ENCODE peak calls at places on chromosomes 11 and 22, in eight cellular contexts. One of them, this sample, is unnamed.

GRCh38 chr11:132744771-132745170 is 787.5 kb downstream of the OPCML start:
- DNase-seq in fibroblast of gingiva: no peak
- DNase-seq in GM18507: no peak
- DNase-seq in midbrain: no peak
- DNase-seq in type B pancreatic cell: no peak
- DNase-seq in effector memory CD4-positive, alpha-beta T cell: no peak
- DNase-seq in PC-3: no peak
- DNase-seq in H7: no peak
- DNase-seq in this sample: no peak

GRCh38 chr11:115869780-115870431 is 365.7 kb upstream of the CADM1 start:
- DNase-seq in fibroblast of gingiva: no peak
- DNase-seq in GM18507: peak
- DNase-seq in midbrain: no peak
- DNase-seq in type B pancreatic cell: no peak
- DNase-seq in effector memory CD4-positive, alpha-beta T cell: no peak
- DNase-seq in PC-3: peak
- DNase-seq in H7: peak
- DNase-seq in this sample: no peak

GRCh38 chr11:124276081-124276480 is 19.9 kb downstream of the OR8G5 start:
- DNase-seq in fibroblast of gingiva: no peak
- DNase-seq in GM18507: no peak
- DNase-seq in midbrain: no peak
- DNase-seq in type B pancreatic cell: no peak
- DNase-seq in effector memory CD4-positive, alpha-beta T cell: no peak
- DNase-seq in PC-3: peak
- DNase-seq in H7: no peak
- DNase-seq in this sample: no peak

GRCh38 chr11:8085006-8085645 is 4.1 kb downstream of the TUB start:
- DNase-seq in fibroblast of gingiva: no peak
- DNase-seq in GM18507: no peak
- DNase-seq in midbrain: no peak
- DNase-seq in type B pancreatic cell: no peak
- DNase-seq in effector memory CD4-positive, alpha-beta T cell: no peak
- DNase-seq in PC-3: no peak
- DNase-seq in H7: no peak
- DNase-seq in this sample: no peak

GRCh38 chr11:67268036-67268683 is 1.9 kb downstream of the GRK2 start:
- DNase-seq in fibroblast of gingiva: no peak
- DNase-seq in GM18507: no peak
- DNase-seq in midbrain: no peak
- DNase-seq in type B pancreatic cell: no peak
- DNase-seq in effector memory CD4-positive, alpha-beta T cell: peak
- DNase-seq in PC-3: no peak
- DNase-seq in H7: peak
- DNase-seq in this sample: peak

GRCh38 chr11:61756452-61757212 is 4.2 kb downstream of the MYRF start:
- DNase-seq in fibroblast of gingiva: no peak
- DNase-seq in GM18507: peak
- DNase-seq in midbrain: no peak
- DNase-seq in type B pancreatic cell: no peak
- DNase-seq in effector memory CD4-positive, alpha-beta T cell: no peak
- DNase-seq in PC-3: peak
- DNase-seq in H7: no peak
- DNase-seq in this sample: peak

GRCh38 chr22:29689872-29690213 is 30.0 kb upstream of the CABP7 start:
- DNase-seq in fibroblast of gingiva: peak
- DNase-seq in GM18507: no peak
- DNase-seq in midbrain: peak
- DNase-seq in type B pancreatic cell: no peak
- DNase-seq in effector memory CD4-positive, alpha-beta T cell: no peak
- DNase-seq in PC-3: peak
- DNase-seq in H7: peak
- DNase-seq in this sample: peak

GRCh38 chr22:36413022-36413770 is 25.4 kb upstream of the MYH9 start:
- DNase-seq in fibroblast of gingiva: no peak
- DNase-seq in GM18507: no peak
- DNase-seq in midbrain: no peak
- DNase-seq in type B pancreatic cell: no peak
- DNase-seq in effector memory CD4-positive, alpha-beta T cell: no peak
- DNase-seq in PC-3: no peak
- DNase-seq in H7: peak
- DNase-seq in this sample: no peak

GRCh38 chr11:35563413-35564245 is 38.2 kb upstream of the PAMR1 start:
- DNase-seq in fibroblast of gingiva: peak
- DNase-seq in GM18507: no peak
- DNase-seq in midbrain: no peak
- DNase-seq in type B pancreatic cell: no peak
- DNase-seq in effector memory CD4-positive, alpha-beta T cell: no peak
- DNase-seq in PC-3: no peak
- DNase-seq in H7: no peak
- DNase-seq in this sample: no peak

GRCh38 chr22:30005213-30005857 is 74.9 kb upstream of the HORMAD2 start:
- DNase-seq in fibroblast of gingiva: peak
- DNase-seq in GM18507: peak
- DNase-seq in midbrain: peak
- DNase-seq in type B pancreatic cell: no peak
- DNase-seq in effector memory CD4-positive, alpha-beta T cell: peak
- DNase-seq in PC-3: peak
- DNase-seq in H7: peak
- DNase-seq in this sample: peak

GRCh38 chr22:46112405-46112804 is 37.9 kb upstream of the PPARA start:
- DNase-seq in fibroblast of gingiva: no peak
- DNase-seq in GM18507: no peak
- DNase-seq in midbrain: no peak
- DNase-seq in type B pancreatic cell: no peak
- DNase-seq in effector memory CD4-positive, alpha-beta T cell: no peak
- DNase-seq in PC-3: no peak
- DNase-seq in H7: no peak
- DNase-seq in this sample: no peak

GRCh38 chr11:115924744-115925567 is 420.7 kb upstream of the CADM1 start:
- DNase-seq in fibroblast of gingiva: no peak
- DNase-seq in GM18507: peak
- DNase-seq in midbrain: no peak
- DNase-seq in type B pancreatic cell: no peak
- DNase-seq in effector memory CD4-positive, alpha-beta T cell: no peak
- DNase-seq in PC-3: no peak
- DNase-seq in H7: no peak
- DNase-seq in this sample: no peak